ENCODE peak calls at places on chromosomes 13 and 19, in six cellular contexts. J is PC-3, C is GM23338, P is SK-N-SH, L is GM23248, T is MM.1S. B is an unnamed sample.

GRCh38 chr19:52270266-52270885 is 989 bp downstream of the ZNF766 start:
- DNase-seq in T (no peak), P (peak; percentile 64), J (no peak), L (peak; percentile 64), C (peak; percentile 35), B (peak; percentile 29)

GRCh38 chr13:53507741-53508140 is 479.1 kb downstream of the OLFM4 start:
- DNase-seq in C (peak; percentile 39), L (no peak), J (no peak), T (no peak), P (no peak), B (no peak)

GRCh38 chr19:10256551-10256950 is 4.5 kb downstream of the MRPL4 start:
- DNase-seq in C (no peak), J (no peak), T (no peak), P (no peak), L (no peak), B (no peak)

GRCh38 chr19:31100945-31101344 is 248.3 kb downstream of the TSHZ3 start:
- DNase-seq in J (no peak), C (no peak), P (no peak), T (no peak), L (no peak), B (no peak)

GRCh38 chr19:41456342-41456918 is 13.5 kb downstream of the ERICH4 start:
- DNase-seq in T (no peak), C (no peak), P (no peak), L (peak; percentile 86), J (no peak), B (no peak)

GRCh38 chr13:114021464-114022308 is 47.8 kb upstream of the C13orf46 start:
- DNase-seq in J (no peak), L (no peak), T (no peak), C (no peak), P (no peak), B (no peak)

GRCh38 chr19:55383789-55384575 is at the start of gene TMEM238:
- DNase-seq in J (peak; percentile 71), C (peak; percentile 90), T (peak; percentile 72), P (peak; percentile 88), L (peak; percentile 86), B (peak; percentile 88)

GRCh38 chr19:13095393-13095784 is 7.3 kb downstream of the LYL1 start:
- DNase-seq in P (no peak), C (peak; percentile 85), J (no peak), L (no peak), T (peak; percentile 35), B (peak; percentile 79)

GRCh38 chr19:2188708-2189385 is 25.1 kb downstream of the DOT1L start:
- DNase-seq in C (no peak), L (peak; percentile 88), P (no peak), T (no peak), J (no peak), B (no peak)

GRCh38 chr19:7676376-7676775 is 514 bp upstream of the MCEMP1 start:
- DNase-seq in L (no peak), P (no peak), T (no peak), C (no peak), J (no peak), B (no peak)

GRCh38 chr13:96109125-96109524 is 19.2 kb downstream of the HS6ST3 start:
- DNase-seq in L (no peak), J (no peak), P (no peak), C (no peak), T (no peak), B (no peak)

GRCh38 chr19:46081928-46082727 is 41.3 kb upstream of the IGFL4 start:
- DNase-seq in L (peak; percentile 79), J (peak; percentile 65), P (peak; percentile 63), C (peak; percentile 80), T (peak; percentile 34), B (peak; percentile 65)

GRCh38 chr19:55146078-55146647 is 2.8 kb downstream of the TNNT1 start:
- DNase-seq in J (peak; percentile 81), P (peak; percentile 76), C (peak; percentile 91), L (peak; percentile 46), T (no peak), B (peak; percentile 75)

GRCh38 chr13:43939149-43939548 is 59.4 kb downstream of the LACC1 start:
- DNase-seq in L (no peak), T (no peak), C (no peak), P (no peak), J (peak; percentile 23), B (no peak)

GRCh38 chr19:42628411-42629135 is 33.8 kb upstream of the CEACAM8 start:
- DNase-seq in T (peak; percentile 50), J (peak; percentile 2), C (no peak), L (peak; percentile 26), P (no peak), B (no peak)

GRCh38 chr19:3046621-3047306 is 15.5 kb downstream of the TLE5 start:
- DNase-seq in T (no peak), P (peak; percentile 77), L (no peak), J (no peak), C (peak; percentile 79), B (peak; percentile 93)

GRCh38 chr13:41458187-41458938 is 1.0 kb downstream of the RGCC start:
- DNase-seq in L (peak; percentile 75), T (peak; percentile 27), J (peak; percentile 15), C (peak; percentile 55), P (peak; percentile 56), B (peak; percentile 54)

GRCh38 chr13:23440821-23441608 is 7.5 kb upstream of the SACS start:
- DNase-seq in J (peak; percentile 71), L (no peak), P (no peak), C (no peak), T (no peak), B (no peak)

GRCh38 chr19:42287017-42287825 is 14.7 kb upstream of the PRR19 start:
- DNase-seq in J (no peak), L (no peak), T (no peak), P (no peak), C (no peak), B (no peak)

GRCh38 chr13:40539954-40540706 is 126.3 kb downstream of the FOXO1 start:
- DNase-seq in C (peak; percentile 83), J (peak; percentile 84), T (no peak), P (no peak), L (peak; percentile 73), B (peak; percentile 21)

GRCh38 chr13:40565282-40566148 is 100.9 kb downstream of the FOXO1 start:
- DNase-seq in T (no peak), P (no peak), L (peak; percentile 7), J (no peak), C (no peak), B (no peak)

GRCh38 chr19:15418112-15418587 is 638 bp downstream of the AKAP8L start:
- DNase-seq in P (peak; percentile 54), L (peak; percentile 55), J (peak; percentile 26), T (no peak), C (no peak), B (peak; percentile 39)

DNA sequence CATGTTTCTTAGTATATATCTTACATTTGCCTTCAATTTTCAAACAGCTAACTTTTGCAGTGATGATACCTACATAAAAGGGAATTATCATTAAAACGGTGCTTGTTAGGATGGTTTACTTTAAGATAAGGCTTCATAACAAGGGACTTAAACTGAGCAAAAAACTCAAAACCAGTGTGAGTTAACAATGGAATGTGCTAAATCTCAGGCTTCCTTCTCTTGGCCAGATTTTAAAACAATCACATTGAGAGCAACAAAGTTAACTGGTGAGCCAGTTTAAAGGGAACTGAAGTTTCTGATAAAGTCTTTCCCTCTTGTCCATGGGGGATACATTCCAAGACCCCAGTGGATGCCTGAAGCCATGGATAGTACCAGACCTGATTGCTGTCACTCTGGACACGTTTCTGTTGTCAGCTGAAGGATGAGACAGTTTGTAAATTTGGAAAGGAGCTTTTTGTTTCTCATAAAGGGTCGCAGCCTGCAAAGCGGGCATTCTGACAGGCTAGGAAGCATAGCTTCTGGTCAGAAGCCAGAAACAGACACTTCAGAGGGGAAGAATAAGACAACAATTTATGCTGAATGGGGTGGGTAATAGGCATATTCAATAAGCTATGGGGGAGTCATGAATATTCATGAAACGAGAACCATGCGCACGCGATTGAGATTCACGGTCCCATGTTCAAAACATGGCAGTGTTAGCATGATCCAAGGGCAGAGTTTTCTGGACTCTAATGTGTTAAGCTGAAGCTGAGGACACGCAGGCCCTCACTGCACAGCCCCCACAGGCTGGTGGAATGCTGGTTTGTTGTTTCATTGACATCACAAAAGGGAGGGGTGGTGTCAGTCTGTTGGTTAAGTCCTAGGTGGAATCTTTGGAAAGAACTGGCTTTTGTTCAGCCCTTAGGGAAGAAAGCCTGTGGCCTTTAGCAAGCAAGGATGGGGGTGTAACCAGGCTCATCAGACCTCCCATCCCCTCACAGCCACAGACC is 150.6 kb upstream of the RNF113B start:
- DNase-seq in L (peak; percentile 62), J (no peak), P (no peak), T (no peak), C (peak; percentile 87), B (peak; percentile 91)
- TF ChIP-seq EZH2phosphoT487 in L (no peak), J (no peak), P (no peak), T (no peak), C (no peak), B (no peak)

DNA sequence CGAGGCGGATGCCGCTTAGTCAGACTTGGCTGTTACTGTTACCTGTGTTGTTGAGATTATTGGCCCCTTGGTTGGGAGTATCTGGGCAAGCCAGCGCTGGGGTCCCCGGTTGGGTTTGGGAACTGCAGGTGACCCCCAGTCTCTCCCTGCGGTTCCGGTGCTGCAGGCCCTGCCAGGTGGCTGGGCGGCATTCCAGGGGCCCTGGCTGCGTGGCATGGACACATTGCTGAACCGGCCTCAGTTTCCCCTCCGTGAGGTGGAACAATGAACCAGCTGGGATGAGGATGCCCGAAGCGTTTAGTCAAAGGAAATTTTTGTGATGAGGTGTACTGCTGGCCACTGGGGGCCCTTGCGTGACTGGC is 538 bp downstream of the B3GNT3 start:
- DNase-seq in L (no peak), C (no peak), P (no peak), J (peak; percentile 8), T (no peak), B (no peak)
- H3F3A ChIP-seq in L (no peaks in the 10 kb centered on the region), C (peaks cover 8% of the 10 kb centered on the region), P (no peaks in the 10 kb centered on the region), J (peaks cover 6% of the 10 kb centered on the region), T (no peaks in the 10 kb centered on the region), B (no peaks in the 10 kb centered on the region)

GRCh38 chr13:110140099-110140498 is 166.9 kb downstream of the COL4A1 start:
- DNase-seq in C (no peak), P (no peak), J (no peak), T (no peak), L (no peak), B (no peak)

GRCh38 chr13:110138700-110139036 is 168.3 kb downstream of the COL4A1 start:
- DNase-seq in T (peak; percentile 14), P (peak; percentile 60), C (no peak), L (no peak), J (no peak), B (no peak)

GRCh38 chr13:110137677-110138008 is 169.3 kb downstream of the COL4A1 start:
- DNase-seq in P (peak; percentile 83), L (peak; percentile 44), C (no peak), T (peak; percentile 88), J (peak; percentile 58), B (peak; percentile 43)

GRCh38 chr13:110136660-110137585 is 170.0 kb downstream of the COL4A1 start:
- DNase-seq in J (no peak), P (no peak), T (no peak), L (no peak), C (peak; percentile 48), B (peak; percentile 68)

GRCh38 chr13:110138009-110138699 is 168.8 kb downstream of the COL4A1 start:
- DNase-seq in L (peak; percentile 93), C (peak; percentile 80), J (peak; percentile 82), T (peak; percentile 82), P (peak; percentile 79), B (peak; percentile 56)
- H3K36me3 ChIP-seq in L (no peaks in the 10 kb centered on the region), C (no peaks in the 10 kb centered on the region), J (no peaks in the 10 kb centered on the region), T (no peaks in the 10 kb centered on the region), P (no peaks in the 10 kb centered on the region), B (peaks cover 10% of the 10 kb centered on the region)

GRCh38 chr19:48698046-48698445 is 2.3 kb downstream of the FUT2 start:
- DNase-seq in J (peak; percentile 61), L (peak; percentile 54), C (no peak), T (no peak), P (no peak), B (no peak)

GRCh38 chr19:48695743-48696352 is at the start of gene FUT2:
- DNase-seq in L (no peak), P (no peak), J (no peak), T (no peak), C (peak; percentile 86), B (peak; percentile 41)

GRCh38 chr19:48696353-48697010 is 711 bp downstream of the FUT2 start:
- DNase-seq in P (no peak), J (no peak), L (peak; percentile 43), C (peak; percentile 72), T (no peak), B (peak; percentile 61)
- TF ChIP-seq EZH2phosphoT487 in P (no peak), J (no peak), L (no peak), C (no peak), T (no peak), B (no peak)

B was measured in neural progenitor cell.